ENCODE peak calls at places on chromosomes 7 and 10, in five cellular contexts. One of them, this sample, is unnamed.

GRCh38 chr7:26202019-26202985 is 757 bp downstream of the CBX3 start:
- DNase-seq in GM10248: peak
- DNase-seq in ovary: peak
- DNase-seq in A549: no peak
- DNase-seq in AG04450: no peak
- DNase-seq in this sample: peak

GRCh38 chr7:48112431-48113165 is 23.5 kb downstream of the UPP1 start:
- DNase-seq in GM10248: no peak
- DNase-seq in ovary: no peak
- DNase-seq in A549: no peak
- DNase-seq in AG04450: no peak
- DNase-seq in this sample: no peak

GRCh38 chr10:18738835-18739234 is 79.6 kb downstream of the ARL5B start:
- DNase-seq in GM10248: no peak
- DNase-seq in ovary: no peak
- DNase-seq in A549: no peak
- DNase-seq in AG04450: peak
- DNase-seq in this sample: no peak

GRCh38 chr10:79021948-79022499 is 46.7 kb upstream of the ZMIZ1 start:
- DNase-seq in GM10248: no peak
- DNase-seq in ovary: no peak
- DNase-seq in A549: no peak
- DNase-seq in AG04450: no peak
- DNase-seq in this sample: no peak

GRCh38 chr7:111558948-111559347 is 3.3 kb downstream of the IMMP2L start:
- DNase-seq in GM10248: peak
- DNase-seq in ovary: no peak
- DNase-seq in A549: no peak
- DNase-seq in AG04450: no peak
- DNase-seq in this sample: peak

GRCh38 chr10:131862548-131862947 is 38.3 kb upstream of the PPP2R2D start:
- DNase-seq in GM10248: no peak
- DNase-seq in ovary: no peak
- DNase-seq in A549: no peak
- DNase-seq in AG04450: no peak
- DNase-seq in this sample: no peak

GRCh38 chr10:70797840-70798239 is 12.7 kb upstream of the TBATA start:
- DNase-seq in GM10248: no peak
- DNase-seq in ovary: no peak
- DNase-seq in A549: no peak
- DNase-seq in AG04450: no peak
- DNase-seq in this sample: no peak

GRCh38 chr7:80165177-80165576 is 30.5 kb downstream of the GNAI1 start:
- DNase-seq in GM10248: no peak
- DNase-seq in ovary: no peak
- DNase-seq in A549: no peak
- DNase-seq in AG04450: no peak
- DNase-seq in this sample: no peak

GRCh38 chr7:32381024-32381601 is 109.1 kb downstream of the LSM5 start:
- DNase-seq in GM10248: no peak
- DNase-seq in ovary: no peak
- DNase-seq in A549: no peak
- DNase-seq in AG04450: no peak
- DNase-seq in this sample: no peak

GRCh38 chr7:107981466-107981865 is 21.5 kb downstream of the LAMB1 start:
- DNase-seq in GM10248: no peak
- DNase-seq in ovary: no peak
- DNase-seq in A549: no peak
- DNase-seq in AG04450: no peak
- DNase-seq in this sample: no peak

GRCh38 chr7:96899108-96899507 is 106.2 kb upstream of the DLX6 start:
- DNase-seq in GM10248: no peak
- DNase-seq in ovary: no peak
- DNase-seq in A549: no peak
- DNase-seq in AG04450: no peak
- DNase-seq in this sample: no peak

GRCh38 chr7:30652132-30652531 is 30.1 kb downstream of the CRHR2 start:
- DNase-seq in GM10248: no peak
- DNase-seq in ovary: no peak
- DNase-seq in A549: no peak
- DNase-seq in AG04450: no peak
- DNase-seq in this sample: no peak

GRCh38 chr7:2440608-2441245 is 35.5 kb downstream of the GRIFIN start:
- DNase-seq in GM10248: no peak
- DNase-seq in ovary: no peak
- DNase-seq in A549: no peak
- DNase-seq in AG04450: no peak
- DNase-seq in this sample: no peak

GRCh38 chr10:19843487-19843886 is 27.3 kb downstream of the PLXDC2 start:
- DNase-seq in GM10248: no peak
- DNase-seq in ovary: no peak
- DNase-seq in A549: no peak
- DNase-seq in AG04450: peak
- DNase-seq in this sample: no peak

GRCh38 chr10:103350175-103350521 is 792 bp downstream of the PCGF6 start:
- DNase-seq in GM10248: no peak
- DNase-seq in ovary: no peak
- DNase-seq in A549: no peak
- DNase-seq in AG04450: no peak
- DNase-seq in this sample: no peak

GRCh38 chr10:99329238-99329890 is at the start of gene CNNM1:
- DNase-seq in GM10248: peak
- DNase-seq in ovary: peak
- DNase-seq in A549: peak
- DNase-seq in AG04450: no peak
- DNase-seq in this sample: peak

GRCh38 chr10:46028584-46029570 is 1.5 kb downstream of the NCOA4 start:
- DNase-seq in GM10248: peak
- DNase-seq in ovary: no peak
- DNase-seq in A549: peak
- DNase-seq in AG04450: peak
- DNase-seq in this sample: peak

GRCh38 chr10:29302499-29302898 is 13.6 kb downstream of the LYZL1 start:
- DNase-seq in GM10248: no peak
- DNase-seq in ovary: no peak
- DNase-seq in A549: no peak
- DNase-seq in AG04450: no peak
- DNase-seq in this sample: no peak

DNA sequence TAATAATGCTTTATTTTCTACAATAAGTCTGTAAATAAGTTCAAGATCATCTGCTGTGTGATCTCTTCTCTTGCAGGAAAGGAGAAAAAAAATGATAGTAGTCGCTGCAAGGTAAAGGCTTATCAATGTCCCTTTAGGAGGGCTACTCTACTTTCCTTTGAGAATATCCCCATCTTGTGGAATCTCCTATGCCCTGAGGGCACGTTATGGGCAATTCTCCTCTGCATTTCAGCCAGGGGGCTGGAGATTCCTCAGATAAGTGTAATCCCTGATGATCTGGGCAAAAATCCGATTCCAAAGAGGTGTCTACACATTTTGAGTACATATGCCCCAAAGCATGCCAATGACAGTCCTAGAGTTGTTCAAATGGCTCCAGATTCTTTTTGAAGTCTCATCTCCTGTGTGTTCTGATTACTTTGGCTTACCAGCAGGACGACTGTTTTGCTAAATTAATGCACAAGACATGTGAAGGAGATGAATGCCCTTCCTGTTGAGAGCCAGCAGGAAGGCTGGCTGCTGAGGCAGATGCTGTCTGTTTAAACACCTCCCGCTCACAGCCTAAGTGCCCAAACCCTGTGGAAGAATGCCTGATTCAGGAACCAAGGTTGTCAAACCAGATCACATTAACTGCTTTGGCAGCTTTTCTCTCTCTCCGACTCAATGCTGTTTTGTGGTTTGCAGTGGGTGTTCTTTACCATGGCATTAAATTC is 171.2 kb upstream of the COL1A2 start:
- DNase-seq in GM10248: no peak
- DNase-seq in ovary: no peak
- DNase-seq in A549: peak
- DNase-seq in AG04450: peak
- DNase-seq in this sample: no peak
- TF ChIP-seq CTCF in GM10248: peak
- TF ChIP-seq CTCF in ovary: no peak
- TF ChIP-seq CTCF in A549: peak
- TF ChIP-seq CTCF in AG04450: peak
- TF ChIP-seq CTCF in this sample: peak

GRCh38 chr7:134255814-134256213 is 60.9 kb downstream of the SLC35B4 start:
- DNase-seq in GM10248: no peak
- DNase-seq in ovary: no peak
- DNase-seq in A549: no peak
- DNase-seq in AG04450: no peak
- DNase-seq in this sample: no peak

DNA sequence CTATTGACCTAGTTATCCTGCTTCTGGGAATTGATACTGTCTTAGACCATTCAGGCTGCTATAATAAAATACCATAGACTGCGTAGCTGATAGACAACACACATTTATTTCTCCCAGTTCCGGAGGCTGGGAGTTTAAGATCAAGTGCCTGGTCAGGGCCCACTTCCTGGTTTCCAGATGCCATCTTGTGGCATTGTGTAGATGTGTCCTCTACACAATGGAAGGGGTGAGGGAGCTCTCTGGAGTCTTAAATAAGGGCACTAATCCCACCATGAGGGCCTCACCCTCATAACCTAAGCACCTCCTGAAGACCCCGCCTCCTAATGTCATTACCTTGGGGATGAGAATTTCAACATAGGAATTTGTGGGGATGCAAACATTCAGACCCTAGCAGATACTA is 62.4 kb downstream of the SLC35B4 start:
- DNase-seq in GM10248: no peak
- DNase-seq in ovary: no peak
- DNase-seq in A549: no peak
- DNase-seq in AG04450: no peak
- DNase-seq in this sample: no peak
- TF ChIP-seq CTCF in GM10248: no peak
- TF ChIP-seq CTCF in ovary: no peak
- TF ChIP-seq CTCF in A549: peak
- TF ChIP-seq CTCF in AG04450: no peak
- TF ChIP-seq CTCF in this sample: no peak

DNA sequence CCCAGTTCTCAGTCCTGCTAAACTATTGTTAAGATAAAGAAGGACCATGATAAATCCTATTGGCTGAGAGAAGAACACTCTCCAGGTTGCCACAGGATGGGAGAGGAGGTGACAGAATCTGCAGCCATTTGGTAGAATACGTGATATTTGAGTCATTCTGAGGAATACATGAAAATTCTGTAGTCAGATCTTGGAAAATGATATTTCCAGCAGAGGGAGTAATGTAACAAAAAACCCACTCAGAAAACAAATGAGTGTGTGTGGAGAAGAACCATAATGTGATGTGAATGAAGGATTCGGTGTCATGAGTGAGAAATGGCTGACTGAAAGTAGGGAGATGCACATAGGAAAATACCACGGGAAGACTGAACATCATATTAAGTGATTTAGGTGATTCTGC is 128.5 kb upstream of the PFKP start:
- DNase-seq in GM10248: no peak
- DNase-seq in ovary: no peak
- DNase-seq in A549: no peak
- DNase-seq in AG04450: no peak
- DNase-seq in this sample: no peak
- TF ChIP-seq CTCF in GM10248: no peak
- TF ChIP-seq CTCF in ovary: no peak
- TF ChIP-seq CTCF in A549: peak
- TF ChIP-seq CTCF in AG04450: peak
- TF ChIP-seq CTCF in this sample: peak

GRCh38 chr7:38274927-38275326 is 1.5 kb upstream of the TARP start:
- DNase-seq in GM10248: no peak
- DNase-seq in ovary: no peak
- DNase-seq in A549: no peak
- DNase-seq in AG04450: no peak
- DNase-seq in this sample: no peak
- TF ChIP-seq CTCF in GM10248: no peak
- TF ChIP-seq CTCF in ovary: no peak
- TF ChIP-seq CTCF in A549: no peak
- TF ChIP-seq CTCF in AG04450: no peak
- TF ChIP-seq CTCF in this sample: no peak

GRCh38 chr7:89623018-89623672 is 531.1 kb upstream of the STEAP1 start:
- DNase-seq in GM10248: peak
- DNase-seq in ovary: no peak
- DNase-seq in A549: peak
- DNase-seq in AG04450: no peak
- DNase-seq in this sample: peak
- TF ChIP-seq CTCF in GM10248: peak
- TF ChIP-seq CTCF in ovary: peak
- TF ChIP-seq CTCF in A549: peak
- TF ChIP-seq CTCF in AG04450: peak
- TF ChIP-seq CTCF in this sample: peak

DNA sequence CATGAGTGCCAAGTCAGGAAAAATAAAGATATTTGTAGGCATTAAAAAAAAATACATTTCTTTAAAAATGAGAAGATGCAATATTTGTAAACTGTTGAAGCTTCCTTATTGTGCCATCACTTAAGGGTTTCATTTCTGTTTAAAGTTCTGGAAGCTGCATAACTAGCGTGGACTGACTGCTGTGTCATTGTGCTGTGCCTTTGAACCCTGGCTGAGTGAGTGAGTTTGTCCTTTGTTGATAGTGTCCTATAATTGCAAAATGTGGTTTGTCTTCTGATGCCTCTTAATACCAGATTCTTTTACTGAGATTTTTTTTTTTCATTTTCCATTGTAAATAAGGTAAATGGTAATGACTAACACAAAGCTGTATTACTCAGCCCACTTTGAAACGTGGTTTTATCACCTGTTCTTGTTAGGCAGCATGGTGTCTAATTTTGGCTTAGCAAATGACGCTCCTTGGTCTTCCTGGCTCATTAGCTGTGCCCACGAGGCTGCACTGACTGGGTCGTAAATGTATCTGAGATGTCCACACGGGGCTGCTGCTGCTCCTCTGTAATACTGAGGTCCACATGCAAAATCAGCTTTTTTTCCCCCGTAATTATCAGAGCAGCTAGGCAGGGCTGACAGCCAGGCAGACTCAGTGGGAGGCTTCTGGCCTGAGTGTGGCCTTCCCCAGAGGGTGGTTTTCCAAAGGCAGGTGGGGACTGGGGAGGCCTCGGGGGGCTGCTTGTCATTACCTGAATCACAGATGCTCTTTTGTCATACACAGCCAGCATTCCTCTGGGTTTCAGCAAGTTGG is 14.8 kb downstream of the ZSCAN25 start:
- DNase-seq in GM10248: no peak
- DNase-seq in ovary: no peak
- DNase-seq in A549: peak
- DNase-seq in AG04450: no peak
- DNase-seq in this sample: no peak
- TF ChIP-seq CTCF in GM10248: no peak
- TF ChIP-seq CTCF in ovary: no peak
- TF ChIP-seq CTCF in A549: peak
- TF ChIP-seq CTCF in AG04450: no peak
- TF ChIP-seq CTCF in this sample: peak

GRCh38 chr10:23157691-23158369 is 34.3 kb upstream of the PTF1A start:
- DNase-seq in GM10248: peak
- DNase-seq in ovary: no peak
- DNase-seq in A549: peak
- DNase-seq in AG04450: no peak
- DNase-seq in this sample: peak
- TF ChIP-seq CTCF in GM10248: peak
- TF ChIP-seq CTCF in ovary: no peak
- TF ChIP-seq CTCF in A549: no peak
- TF ChIP-seq CTCF in AG04450: no peak
- TF ChIP-seq CTCF in this sample: peak

GRCh38 chr10:133308431-133309110 is at the start of the genes TUBGCP2 and ZNF511:
- DNase-seq in GM10248: peak
- DNase-seq in ovary: peak
- DNase-seq in A549: peak
- DNase-seq in AG04450: no peak
- DNase-seq in this sample: peak
- TF ChIP-seq CTCF in GM10248: no peak
- TF ChIP-seq CTCF in ovary: no peak
- TF ChIP-seq CTCF in A549: no peak
- TF ChIP-seq CTCF in AG04450: no peak
- TF ChIP-seq CTCF in this sample: peak

This sample was measured in GM13977.